ENCODE peak calls at places on chromosomes 5 and 9, in four cellular contexts. One of them, this sample, is unnamed.

GRCh38 chr9:97307500-97308163 is at the start of gene CCDC180:
- DNase-seq in germinal center: no peak
- DNase-seq in HFFc6: peak
- DNase-seq in nucleus accumbens: no peak
- DNase-seq in this sample: no peak

GRCh38 chr9:137064027-137064879 is 6.1 kb downstream of the SAPCD2 start:
- DNase-seq in germinal center: no peak
- DNase-seq in HFFc6: no peak
- DNase-seq in nucleus accumbens: peak
- DNase-seq in this sample: peak

GRCh38 chr9:99822596-99823391 is 1.1 kb downstream of the NR4A3 start:
- DNase-seq in germinal center: peak
- DNase-seq in HFFc6: peak
- DNase-seq in nucleus accumbens: peak
- DNase-seq in this sample: peak

GRCh38 chr5:6480133-6481051 is 31.7 kb downstream of the UBE2QL1 start:
- DNase-seq in germinal center: peak
- DNase-seq in HFFc6: no peak
- DNase-seq in nucleus accumbens: no peak
- DNase-seq in this sample: no peak

GRCh38 chr9:83477571-83477970 is 60.6 kb downstream of the FRMD3 start:
- DNase-seq in germinal center: no peak
- DNase-seq in HFFc6: peak
- DNase-seq in nucleus accumbens: no peak
- DNase-seq in this sample: no peak

GRCh38 chr5:4879075-4879474 is 261.1 kb upstream of the ADAMTS16 start:
- DNase-seq in germinal center: no peak
- DNase-seq in HFFc6: no peak
- DNase-seq in nucleus accumbens: no peak
- DNase-seq in this sample: no peak

GRCh38 chr9:91424403-91425176 is 958 bp upstream of the NFIL3 start:
- DNase-seq in germinal center: peak
- DNase-seq in HFFc6: peak
- DNase-seq in nucleus accumbens: peak
- DNase-seq in this sample: peak

GRCh38 chr9:88590558-88591146 is 55.7 kb downstream of the NXNL2 start:
- DNase-seq in germinal center: no peak
- DNase-seq in HFFc6: no peak
- DNase-seq in nucleus accumbens: no peak
- DNase-seq in this sample: no peak

GRCh38 chr9:86946712-86947145 is 577 bp downstream of the GAS1 start:
- DNase-seq in germinal center: peak
- DNase-seq in HFFc6: peak
- DNase-seq in nucleus accumbens: peak
- DNase-seq in this sample: no peak

GRCh38 chr9:108467653-108468324 is 388.0 kb downstream of the ACTL7B start:
- DNase-seq in germinal center: no peak
- DNase-seq in HFFc6: peak
- DNase-seq in nucleus accumbens: no peak
- DNase-seq in this sample: no peak

GRCh38 chr5:66929281-66929680 is 267.3 kb downstream of the CD180 start:
- DNase-seq in germinal center: no peak
- DNase-seq in HFFc6: no peak
- DNase-seq in nucleus accumbens: no peak
- DNase-seq in this sample: no peak

GRCh38 chr5:128905225-128906110 is 59.8 kb upstream of the SLC27A6 start:
- DNase-seq in germinal center: peak
- DNase-seq in HFFc6: peak
- DNase-seq in nucleus accumbens: no peak
- DNase-seq in this sample: peak

GRCh38 chr5:170105643-170106611 is at the start of gene FOXI1:
- DNase-seq in germinal center: no peak
- DNase-seq in HFFc6: no peak
- DNase-seq in nucleus accumbens: no peak
- DNase-seq in this sample: peak

GRCh38 chr9:123997665-123998277 is 13.8 kb upstream of the LHX2 start:
- DNase-seq in germinal center: no peak
- DNase-seq in HFFc6: no peak
- DNase-seq in nucleus accumbens: no peak
- DNase-seq in this sample: no peak

GRCh38 chr5:168670881-168671575 is 91.9 kb upstream of the PANK3 start:
- DNase-seq in germinal center: no peak
- DNase-seq in HFFc6: no peak
- DNase-seq in nucleus accumbens: no peak
- DNase-seq in this sample: no peak

GRCh38 chr9:7976167-7976755 is 176.7 kb upstream of the DMAC1 start:
- DNase-seq in germinal center: peak
- DNase-seq in HFFc6: no peak
- DNase-seq in nucleus accumbens: no peak
- DNase-seq in this sample: no peak

GRCh38 chr9:130823435-130823834 is 11.6 kb upstream of the ABL1 start:
- DNase-seq in germinal center: no peak
- DNase-seq in HFFc6: no peak
- DNase-seq in nucleus accumbens: no peak
- DNase-seq in this sample: no peak

GRCh38 chr9:133713211-133713959 is 24.8 kb downstream of the SARDH start:
- DNase-seq in germinal center: no peak
- DNase-seq in HFFc6: no peak
- DNase-seq in nucleus accumbens: no peak
- DNase-seq in this sample: no peak

GRCh38 chr9:94772654-94773303 is 46.3 kb downstream of the AOPEP start:
- DNase-seq in germinal center: no peak
- DNase-seq in HFFc6: no peak
- DNase-seq in nucleus accumbens: peak
- DNase-seq in this sample: no peak

GRCh38 chr5:151719228-151719861 is 32.6 kb upstream of the SPARC start:
- DNase-seq in germinal center: no peak
- DNase-seq in HFFc6: peak
- DNase-seq in nucleus accumbens: no peak
- DNase-seq in this sample: no peak

GRCh38 chr5:7518947-7519560 is 123.1 kb downstream of the ADCY2 start:
- DNase-seq in germinal center: no peak
- DNase-seq in HFFc6: no peak
- DNase-seq in nucleus accumbens: no peak
- DNase-seq in this sample: peak

GRCh38 chr9:76586555-76587314 is 127.8 kb downstream of the GCNT1 start:
- DNase-seq in germinal center: no peak
- DNase-seq in HFFc6: no peak
- DNase-seq in nucleus accumbens: no peak
- DNase-seq in this sample: peak

GRCh38 chr9:132012704-132013345 is 66.8 kb downstream of the MED27 start:
- DNase-seq in germinal center: no peak
- DNase-seq in HFFc6: no peak
- DNase-seq in nucleus accumbens: no peak
- DNase-seq in this sample: no peak

GRCh38 chr9:123448247-123448646 is 92.2 kb downstream of the CRB2 start:
- DNase-seq in germinal center: no peak
- DNase-seq in HFFc6: no peak
- DNase-seq in nucleus accumbens: no peak
- DNase-seq in this sample: no peak

GRCh38 chr9:83166369-83166768 is 103.4 kb upstream of the RASEF start:
- DNase-seq in germinal center: no peak
- DNase-seq in HFFc6: no peak
- DNase-seq in nucleus accumbens: no peak
- DNase-seq in this sample: peak

GRCh38 chr9:129604056-129604765 is 16.7 kb downstream of the C9orf50 start:
- DNase-seq in germinal center: no peak
- DNase-seq in HFFc6: no peak
- DNase-seq in nucleus accumbens: no peak
- DNase-seq in this sample: no peak

GRCh38 chr5:114055318-114055788 is 306.5 kb upstream of the KCNN2 start:
- DNase-seq in germinal center: no peak
- DNase-seq in HFFc6: peak
- DNase-seq in nucleus accumbens: peak
- DNase-seq in this sample: no peak

GRCh38 chr5:137622850-137623249 is 113.0 kb downstream of the KLHL3 start:
- DNase-seq in germinal center: peak
- DNase-seq in HFFc6: no peak
- DNase-seq in nucleus accumbens: peak
- DNase-seq in this sample: no peak

GRCh38 chr5:39177629-39177959 is 41.8 kb downstream of the FYB1 start:
- DNase-seq in germinal center: peak
- DNase-seq in HFFc6: no peak
- DNase-seq in nucleus accumbens: no peak
- DNase-seq in this sample: no peak